ENCODE peak calls at places on chromosome 11, in seven cellular contexts. One of them, this sample, is unnamed.

GRCh38 chr11:56932572-56933235 is 56.0 kb upstream of the OR5AK2 start:
- DNase-seq in right lobe of liver: no peak
- DNase-seq in AG08396: no peak
- DNase-seq in left colon: no peak
- DNase-seq in EL: peak
- DNase-seq in stimulated activated effector memory CD8-positive, alpha-beta T cell treated with anti-CD3 and anti-CD28 coated beads, Interleukin-12 subunit alpha, Interleukin-12 subunit beta, amount 100 ng/mL, for 72 hours: no peak
- DNase-seq in body of pancreas: no peak
- DNase-seq in this sample: no peak

GRCh38 chr11:47269829-47270305 is at the start of gene MADD:
- DNase-seq in body of pancreas: peak
- DNase-seq in AG08396: peak
- DNase-seq in stimulated activated effector memory CD8-positive, alpha-beta T cell treated with anti-CD3 and anti-CD28 coated beads, Interleukin-12 subunit alpha, Interleukin-12 subunit beta, amount 100 ng/mL, for 72 hours: peak
- DNase-seq in EL: peak
- DNase-seq in left colon: peak
- DNase-seq in right lobe of liver: peak
- DNase-seq in this sample: peak

GRCh38 chr11:115247953-115248352 is 256.3 kb downstream of the CADM1 start:
- DNase-seq in right lobe of liver: no peak
- DNase-seq in stimulated activated effector memory CD8-positive, alpha-beta T cell treated with anti-CD3 and anti-CD28 coated beads, Interleukin-12 subunit alpha, Interleukin-12 subunit beta, amount 100 ng/mL, for 72 hours: no peak
- DNase-seq in EL: no peak
- DNase-seq in body of pancreas: no peak
- DNase-seq in AG08396: no peak
- DNase-seq in left colon: no peak
- DNase-seq in this sample: no peak

GRCh38 chr11:75802913-75803820 is 11.8 kb upstream of the UVRAG start:
- DNase-seq in left colon: peak
- DNase-seq in body of pancreas: peak
- DNase-seq in right lobe of liver: peak
- DNase-seq in AG08396: peak
- DNase-seq in stimulated activated effector memory CD8-positive, alpha-beta T cell treated with anti-CD3 and anti-CD28 coated beads, Interleukin-12 subunit alpha, Interleukin-12 subunit beta, amount 100 ng/mL, for 72 hours: peak
- DNase-seq in EL: peak
- DNase-seq in this sample: peak

GRCh38 chr11:40679276-40679675 is 780.2 kb downstream of the LRRC4C start:
- DNase-seq in left colon: no peak
- DNase-seq in AG08396: no peak
- DNase-seq in EL: no peak
- DNase-seq in stimulated activated effector memory CD8-positive, alpha-beta T cell treated with anti-CD3 and anti-CD28 coated beads, Interleukin-12 subunit alpha, Interleukin-12 subunit beta, amount 100 ng/mL, for 72 hours: no peak
- DNase-seq in right lobe of liver: no peak
- DNase-seq in body of pancreas: no peak
- DNase-seq in this sample: no peak

GRCh38 chr11:6258571-6258998 is 1.1 kb upstream of the CCKBR start:
- DNase-seq in right lobe of liver: no peak
- DNase-seq in EL: no peak
- DNase-seq in stimulated activated effector memory CD8-positive, alpha-beta T cell treated with anti-CD3 and anti-CD28 coated beads, Interleukin-12 subunit alpha, Interleukin-12 subunit beta, amount 100 ng/mL, for 72 hours: no peak
- DNase-seq in body of pancreas: no peak
- DNase-seq in left colon: no peak
- DNase-seq in AG08396: no peak
- DNase-seq in this sample: no peak

GRCh38 chr11:78417888-78418583 is 416 bp upstream of the GAB2 start:
- DNase-seq in right lobe of liver: peak
- DNase-seq in body of pancreas: peak
- DNase-seq in AG08396: peak
- DNase-seq in EL: peak
- DNase-seq in left colon: peak
- DNase-seq in stimulated activated effector memory CD8-positive, alpha-beta T cell treated with anti-CD3 and anti-CD28 coated beads, Interleukin-12 subunit alpha, Interleukin-12 subunit beta, amount 100 ng/mL, for 72 hours: peak
- DNase-seq in this sample: peak

GRCh38 chr11:91326280-91326679 is 898.3 kb upstream of the FAT3 start:
- DNase-seq in EL: no peak
- DNase-seq in body of pancreas: no peak
- DNase-seq in left colon: no peak
- DNase-seq in right lobe of liver: no peak
- DNase-seq in stimulated activated effector memory CD8-positive, alpha-beta T cell treated with anti-CD3 and anti-CD28 coated beads, Interleukin-12 subunit alpha, Interleukin-12 subunit beta, amount 100 ng/mL, for 72 hours: no peak
- DNase-seq in AG08396: no peak
- DNase-seq in this sample: no peak

GRCh38 chr11:2574043-2574552 is 125.7 kb downstream of the KCNQ1OT1 start:
- DNase-seq in right lobe of liver: peak
- DNase-seq in stimulated activated effector memory CD8-positive, alpha-beta T cell treated with anti-CD3 and anti-CD28 coated beads, Interleukin-12 subunit alpha, Interleukin-12 subunit beta, amount 100 ng/mL, for 72 hours: no peak
- DNase-seq in body of pancreas: peak
- DNase-seq in AG08396: no peak
- DNase-seq in EL: no peak
- DNase-seq in left colon: peak
- DNase-seq in this sample: no peak

GRCh38 chr11:129333873-129334272 is 41.8 kb upstream of the BARX2 start:
- DNase-seq in stimulated activated effector memory CD8-positive, alpha-beta T cell treated with anti-CD3 and anti-CD28 coated beads, Interleukin-12 subunit alpha, Interleukin-12 subunit beta, amount 100 ng/mL, for 72 hours: no peak
- DNase-seq in right lobe of liver: no peak
- DNase-seq in AG08396: no peak
- DNase-seq in left colon: no peak
- DNase-seq in body of pancreas: no peak
- DNase-seq in EL: no peak
- DNase-seq in this sample: no peak

GRCh38 chr11:69423611-69424385 is 57.7 kb upstream of the LINC01488 start:
- DNase-seq in body of pancreas: no peak
- DNase-seq in stimulated activated effector memory CD8-positive, alpha-beta T cell treated with anti-CD3 and anti-CD28 coated beads, Interleukin-12 subunit alpha, Interleukin-12 subunit beta, amount 100 ng/mL, for 72 hours: no peak
- DNase-seq in right lobe of liver: no peak
- DNase-seq in EL: no peak
- DNase-seq in AG08396: no peak
- DNase-seq in left colon: no peak
- DNase-seq in this sample: no peak